ENCODE peak calls at places on chromosomes 4 and X, in seven cellular contexts. Q, P, Z, B, I, N and O are unnamed samples.

GRCh38 chrX:79444694-79445093 is 77.6 kb upstream of the ITM2A start:
- DNase-seq in Q (no peak), P (no peak), Z (no peak), B (no peak), I (no peak), N (no peak), O (no peak)

GRCh38 chr4:172865531-172866127 is 303.0 kb upstream of the GALNT7 start:
- DNase-seq in Q (no peak), P (no peak), Z (no peak), B (no peak), I (no peak), N (no peak), O (no peak)

GRCh38 chr4:169271692-169272007 is 894 bp upstream of the SH3RF1 start:
- DNase-seq in Q (no peak), P (no peak), Z (no peak), B (peak), I (no peak), N (no peak), O (no peak)

GRCh38 chr4:1238676-1239000 is 10.3 kb downstream of the CTBP1 start:
- DNase-seq in Q (no peak), P (no peak), Z (no peak), B (no peak), I (no peak), N (no peak), O (no peak)

GRCh38 chr4:54908744-54909143 is 216.7 kb downstream of the KDR start:
- DNase-seq in Q (no peak), P (no peak), Z (no peak), B (no peak), I (no peak), N (no peak), O (no peak)

GRCh38 chr4:47913858-47914218 is 545 bp downstream of the NFXL1 start:
- DNase-seq in Q (no peak), P (peak), Z (no peak), B (no peak), I (no peak), N (peak), O (no peak)

GRCh38 chrX:2848806-2849420 is 20.2 kb downstream of the GYG2 start:
- DNase-seq in Q (peak), P (no peak), Z (no peak), B (peak), I (no peak), N (peak), O (no peak)

GRCh38 chrX:116204947-116205346 is 34.4 kb downstream of the AGTR2 start:
- DNase-seq in Q (no peak), P (no peak), Z (no peak), B (peak), I (no peak), N (peak), O (no peak)

GRCh38 chrX:47176101-47176740 is 17.4 kb upstream of the UBA1 start:
- DNase-seq in Q (no peak), P (no peak), Z (no peak), B (no peak), I (no peak), N (no peak), O (no peak)

GRCh38 chr4:87543835-87544461 is 14.8 kb upstream of the SPARCL1 start:
- DNase-seq in Q (no peak), P (no peak), Z (no peak), B (peak), I (no peak), N (peak), O (no peak)